ENCODE peak calls at places on chromosomes 6 and 20, in nine cellular contexts. One of them, this sample, is unnamed.
A peak's percentile ranks its signal among the peaks of the same experiment; 100 is the strongest.

GRCh38 chr20:57540889-57541288 is 15.9 kb upstream of the CTCFL start:
- DNase-seq in fibroblast of lung: no peak
- DNase-seq in SJSA1: no peak
- DNase-seq in psoas muscle: no peak
- DNase-seq in ascending aorta: no peak
- DNase-seq in left ventricle myocardium inferior: no peak
- DNase-seq in pancreas: no peak
- DNase-seq in GM23248: no peak
- DNase-seq in cardiac muscle cell: no peak
- DNase-seq in this sample: no peak

GRCh38 chr6:166946125-166946524 is 10.2 kb downstream of the RNASET2 start:
- DNase-seq in ascending aorta: no peak
- DNase-seq in pancreas: no peak
- DNase-seq in cardiac muscle cell: no peak
- DNase-seq in left ventricle myocardium inferior: no peak
- DNase-seq in SJSA1: no peak
- DNase-seq in psoas muscle: no peak
- DNase-seq in fibroblast of lung: no peak
- DNase-seq in GM23248: no peak
- DNase-seq in this sample: no peak

GRCh38 chr20:34791289-34792020 is 34.0 kb downstream of the NCOA6 start:
- DNase-seq in ascending aorta: peak; percentile 68
- DNase-seq in GM23248: peak; percentile 75
- DNase-seq in fibroblast of lung: peak; percentile 93
- DNase-seq in SJSA1: peak; percentile 54
- DNase-seq in left ventricle myocardium inferior: no peak
- DNase-seq in psoas muscle: no peak
- DNase-seq in pancreas: no peak
- DNase-seq in cardiac muscle cell: no peak
- DNase-seq in this sample: no peak

GRCh38 chr6:22770042-22770441 is 200.7 kb downstream of the HDGFL1 start:
- DNase-seq in GM23248: no peak
- DNase-seq in left ventricle myocardium inferior: no peak
- DNase-seq in cardiac muscle cell: no peak
- DNase-seq in psoas muscle: no peak
- DNase-seq in ascending aorta: no peak
- DNase-seq in fibroblast of lung: no peak
- DNase-seq in SJSA1: no peak
- DNase-seq in pancreas: no peak
- DNase-seq in this sample: no peak

GRCh38 chr20:37359836-37360235 is 13.9 kb downstream of the SRC start:
- DNase-seq in left ventricle myocardium inferior: no peak
- DNase-seq in pancreas: no peak
- DNase-seq in GM23248: no peak
- DNase-seq in fibroblast of lung: no peak
- DNase-seq in SJSA1: no peak
- DNase-seq in cardiac muscle cell: no peak
- DNase-seq in psoas muscle: no peak
- DNase-seq in ascending aorta: no peak
- DNase-seq in this sample: no peak

GRCh38 chr6:37965964-37966676 is 146.6 kb downstream of the ZFAND3 start:
- DNase-seq in psoas muscle: no peak
- DNase-seq in SJSA1: peak; percentile 68
- DNase-seq in fibroblast of lung: no peak
- DNase-seq in GM23248: peak; percentile 74
- DNase-seq in cardiac muscle cell: no peak
- DNase-seq in pancreas: no peak
- DNase-seq in ascending aorta: no peak
- DNase-seq in left ventricle myocardium inferior: no peak
- DNase-seq in this sample: no peak

GRCh38 chr6:132798820-132799538 is 542 bp upstream of the SLC18B1 start:
- DNase-seq in SJSA1: peak; percentile 61
- DNase-seq in ascending aorta: peak; percentile 75
- DNase-seq in left ventricle myocardium inferior: peak; percentile 70
- DNase-seq in cardiac muscle cell: peak; percentile 78
- DNase-seq in pancreas: peak; percentile 83
- DNase-seq in fibroblast of lung: peak; percentile 72
- DNase-seq in psoas muscle: peak; percentile 50
- DNase-seq in GM23248: peak; percentile 80
- DNase-seq in this sample: peak; percentile 80

GRCh38 chr6:11042750-11043551 is 1.2 kb downstream of the ELOVL2 start:
- DNase-seq in SJSA1: no peak
- DNase-seq in pancreas: no peak
- DNase-seq in psoas muscle: no peak
- DNase-seq in fibroblast of lung: peak; percentile 19
- DNase-seq in ascending aorta: no peak
- DNase-seq in GM23248: no peak
- DNase-seq in left ventricle myocardium inferior: no peak
- DNase-seq in cardiac muscle cell: no peak
- DNase-seq in this sample: no peak

GRCh38 chr6:111668410-111668809 is 62.7 kb upstream of the TRAF3IP2 start:
- DNase-seq in ascending aorta: no peak
- DNase-seq in cardiac muscle cell: no peak
- DNase-seq in left ventricle myocardium inferior: no peak
- DNase-seq in pancreas: no peak
- DNase-seq in psoas muscle: no peak
- DNase-seq in SJSA1: no peak
- DNase-seq in fibroblast of lung: no peak
- DNase-seq in GM23248: peak; percentile 31
- DNase-seq in this sample: no peak

GRCh38 chr6:84417261-84417660 is 189.8 kb upstream of the CEP162 start:
- DNase-seq in SJSA1: peak; percentile 67
- DNase-seq in cardiac muscle cell: no peak
- DNase-seq in GM23248: peak; percentile 60
- DNase-seq in pancreas: no peak
- DNase-seq in left ventricle myocardium inferior: no peak
- DNase-seq in ascending aorta: no peak
- DNase-seq in fibroblast of lung: peak; percentile 93
- DNase-seq in psoas muscle: no peak
- DNase-seq in this sample: no peak

GRCh38 chr20:46406986-46407670 is 713 bp upstream of the ELMO2 start:
- DNase-seq in GM23248: peak; percentile 70
- DNase-seq in fibroblast of lung: no peak
- DNase-seq in cardiac muscle cell: peak; percentile 21
- DNase-seq in psoas muscle: peak; percentile 82
- DNase-seq in SJSA1: no peak
- DNase-seq in left ventricle myocardium inferior: peak; percentile 69
- DNase-seq in ascending aorta: peak; percentile 78
- DNase-seq in pancreas: peak; percentile 98
- DNase-seq in this sample: peak; percentile 61

GRCh38 chr6:104940881-104941693 is 15.8 kb upstream of the LIN28B start:
- DNase-seq in GM23248: peak; percentile 66
- DNase-seq in pancreas: peak; percentile 57
- DNase-seq in left ventricle myocardium inferior: no peak
- DNase-seq in fibroblast of lung: peak; percentile 44
- DNase-seq in psoas muscle: peak; percentile 32
- DNase-seq in cardiac muscle cell: peak; percentile 88
- DNase-seq in SJSA1: peak; percentile 6
- DNase-seq in ascending aorta: no peak
- DNase-seq in this sample: no peak

GRCh38 chr20:50360921-50361320 is 149.3 kb upstream of the PTPN1 start:
- DNase-seq in pancreas: no peak
- DNase-seq in cardiac muscle cell: no peak
- DNase-seq in left ventricle myocardium inferior: no peak
- DNase-seq in ascending aorta: no peak
- DNase-seq in psoas muscle: no peak
- DNase-seq in GM23248: no peak
- DNase-seq in SJSA1: no peak
- DNase-seq in fibroblast of lung: no peak
- DNase-seq in this sample: no peak

GRCh38 chr6:167049275-167049674 is 50.1 kb downstream of the CEP43 start:
- DNase-seq in cardiac muscle cell: no peak
- DNase-seq in SJSA1: no peak
- DNase-seq in GM23248: no peak
- DNase-seq in psoas muscle: no peak
- DNase-seq in pancreas: no peak
- DNase-seq in left ventricle myocardium inferior: no peak
- DNase-seq in ascending aorta: no peak
- DNase-seq in fibroblast of lung: no peak
- DNase-seq in this sample: no peak

GRCh38 chr6:135116566-135116965 is 61.9 kb upstream of the HBS1L start:
- DNase-seq in fibroblast of lung: no peak
- DNase-seq in left ventricle myocardium inferior: no peak
- DNase-seq in ascending aorta: no peak
- DNase-seq in cardiac muscle cell: no peak
- DNase-seq in psoas muscle: no peak
- DNase-seq in GM23248: no peak
- DNase-seq in SJSA1: no peak
- DNase-seq in pancreas: no peak
- DNase-seq in this sample: no peak

GRCh38 chr6:138489846-138490245 is 9.4 kb downstream of the NHSL1 start:
- DNase-seq in GM23248: no peak
- DNase-seq in fibroblast of lung: no peak
- DNase-seq in ascending aorta: no peak
- DNase-seq in pancreas: no peak
- DNase-seq in cardiac muscle cell: no peak
- DNase-seq in psoas muscle: no peak
- DNase-seq in left ventricle myocardium inferior: no peak
- DNase-seq in SJSA1: no peak
- DNase-seq in this sample: no peak

GRCh38 chr6:138486249-138487121 is 12.8 kb downstream of the NHSL1 start:
- DNase-seq in fibroblast of lung: no peak
- DNase-seq in SJSA1: no peak
- DNase-seq in cardiac muscle cell: no peak
- DNase-seq in GM23248: no peak
- DNase-seq in left ventricle myocardium inferior: no peak
- DNase-seq in pancreas: no peak
- DNase-seq in ascending aorta: no peak
- DNase-seq in psoas muscle: no peak
- DNase-seq in this sample: no peak

GRCh38 chr6:138485586-138486248 is 13.6 kb downstream of the NHSL1 start:
- DNase-seq in psoas muscle: no peak
- DNase-seq in ascending aorta: no peak
- DNase-seq in GM23248: no peak
- DNase-seq in SJSA1: no peak
- DNase-seq in left ventricle myocardium inferior: no peak
- DNase-seq in fibroblast of lung: no peak
- DNase-seq in cardiac muscle cell: no peak
- DNase-seq in pancreas: no peak
- DNase-seq in this sample: no peak

GRCh38 chr6:138485005-138485545 is 14.2 kb downstream of the NHSL1 start:
- DNase-seq in cardiac muscle cell: no peak
- DNase-seq in psoas muscle: no peak
- DNase-seq in fibroblast of lung: peak; percentile 30
- DNase-seq in ascending aorta: no peak
- DNase-seq in pancreas: no peak
- DNase-seq in left ventricle myocardium inferior: no peak
- DNase-seq in SJSA1: peak; percentile 26
- DNase-seq in GM23248: peak; percentile 30
- DNase-seq in this sample: no peak

GRCh38 chr6:138487122-138487604 is 12.1 kb downstream of the NHSL1 start:
- DNase-seq in psoas muscle: no peak
- DNase-seq in cardiac muscle cell: no peak
- DNase-seq in left ventricle myocardium inferior: no peak
- DNase-seq in fibroblast of lung: no peak
- DNase-seq in SJSA1: no peak
- DNase-seq in GM23248: no peak
- DNase-seq in pancreas: no peak
- DNase-seq in ascending aorta: no peak
- DNase-seq in this sample: no peak
- H3K4me1 ChIP-seq in psoas muscle: no peaks in the 10 kb centered on the region
- H3K4me1 ChIP-seq in cardiac muscle cell: no peaks in the 10 kb centered on the region
- H3K4me1 ChIP-seq in left ventricle myocardium inferior: peaks cover 69% of the 10 kb centered on the region
- H3K4me1 ChIP-seq in fibroblast of lung: no peaks in the 10 kb centered on the region
- H3K4me1 ChIP-seq in SJSA1: peaks cover 12% of the 10 kb centered on the region
- H3K4me1 ChIP-seq in GM23248: no peaks in the 10 kb centered on the region
- H3K4me1 ChIP-seq in pancreas: no peaks in the 10 kb centered on the region
- H3K4me1 ChIP-seq in ascending aorta: no peaks in the 10 kb centered on the region
- H3K4me1 ChIP-seq in this sample: no peaks in the 10 kb centered on the region

DNA sequence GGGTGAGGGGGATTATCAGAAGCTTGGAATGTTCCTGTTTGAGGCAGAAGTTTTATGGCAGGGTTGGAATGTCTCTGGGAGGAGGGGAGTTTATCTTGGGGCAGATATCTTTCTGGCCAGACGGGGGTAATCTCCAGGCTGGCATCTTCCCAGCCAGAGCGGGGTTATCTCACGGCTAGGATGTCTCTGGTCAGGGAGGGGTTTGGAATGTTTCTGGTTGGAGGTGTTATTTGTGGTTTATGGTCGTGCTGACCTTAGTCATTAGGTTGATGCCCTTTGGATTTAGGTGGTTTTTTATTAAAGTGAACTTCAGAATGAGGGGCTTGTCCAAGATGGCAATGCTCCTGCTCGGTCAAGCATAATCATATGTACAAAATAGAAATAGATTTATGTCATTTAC is 14.8 kb downstream of the PGK2 start:
- DNase-seq in SJSA1: no peak
- DNase-seq in pancreas: no peak
- DNase-seq in cardiac muscle cell: no peak
- DNase-seq in GM23248: no peak
- DNase-seq in ascending aorta: no peak
- DNase-seq in psoas muscle: no peak
- DNase-seq in left ventricle myocardium inferior: no peak
- DNase-seq in fibroblast of lung: no peak
- DNase-seq in this sample: no peak
- H3K27ac ChIP-seq in SJSA1: no peak overlapping the region
- H3K27ac ChIP-seq in pancreas: no peak overlapping the region
- H3K27ac ChIP-seq in cardiac muscle cell: no peak overlapping the region
- H3K27ac ChIP-seq in GM23248: no peak overlapping the region
- H3K27ac ChIP-seq in ascending aorta: no peak overlapping the region
- H3K27ac ChIP-seq in psoas muscle: no peak overlapping the region
- H3K27ac ChIP-seq in left ventricle myocardium inferior: no peak overlapping the region
- H3K27ac ChIP-seq in fibroblast of lung: no peak overlapping the region
- H3K27ac ChIP-seq in this sample: no peak overlapping the region

GRCh38 chr20:63775096-63775978 is 35.8 kb downstream of the SLC2A4RG start:
- DNase-seq in fibroblast of lung: peak; percentile 31
- DNase-seq in left ventricle myocardium inferior: no peak
- DNase-seq in SJSA1: no peak
- DNase-seq in ascending aorta: no peak
- DNase-seq in GM23248: peak; percentile 62
- DNase-seq in cardiac muscle cell: peak; percentile 95
- DNase-seq in pancreas: no peak
- DNase-seq in psoas muscle: peak; percentile 59
- DNase-seq in this sample: peak; percentile 58
- H3K4me3 ChIP-seq in fibroblast of lung: no peak overlapping the region
- H3K4me3 ChIP-seq in left ventricle myocardium inferior: peak overlapping the region; percentile 15
- H3K4me3 ChIP-seq in SJSA1: no peak overlapping the region
- H3K4me3 ChIP-seq in ascending aorta: peak overlapping the region; percentile 56
- H3K4me3 ChIP-seq in GM23248: peak overlapping the region; percentile 59
- H3K4me3 ChIP-seq in cardiac muscle cell: no peak overlapping the region
- H3K4me3 ChIP-seq in pancreas: no peak overlapping the region
- H3K4me3 ChIP-seq in psoas muscle: peak overlapping the region; percentile 54
- H3K4me3 ChIP-seq in this sample: no peak overlapping the region

DNA sequence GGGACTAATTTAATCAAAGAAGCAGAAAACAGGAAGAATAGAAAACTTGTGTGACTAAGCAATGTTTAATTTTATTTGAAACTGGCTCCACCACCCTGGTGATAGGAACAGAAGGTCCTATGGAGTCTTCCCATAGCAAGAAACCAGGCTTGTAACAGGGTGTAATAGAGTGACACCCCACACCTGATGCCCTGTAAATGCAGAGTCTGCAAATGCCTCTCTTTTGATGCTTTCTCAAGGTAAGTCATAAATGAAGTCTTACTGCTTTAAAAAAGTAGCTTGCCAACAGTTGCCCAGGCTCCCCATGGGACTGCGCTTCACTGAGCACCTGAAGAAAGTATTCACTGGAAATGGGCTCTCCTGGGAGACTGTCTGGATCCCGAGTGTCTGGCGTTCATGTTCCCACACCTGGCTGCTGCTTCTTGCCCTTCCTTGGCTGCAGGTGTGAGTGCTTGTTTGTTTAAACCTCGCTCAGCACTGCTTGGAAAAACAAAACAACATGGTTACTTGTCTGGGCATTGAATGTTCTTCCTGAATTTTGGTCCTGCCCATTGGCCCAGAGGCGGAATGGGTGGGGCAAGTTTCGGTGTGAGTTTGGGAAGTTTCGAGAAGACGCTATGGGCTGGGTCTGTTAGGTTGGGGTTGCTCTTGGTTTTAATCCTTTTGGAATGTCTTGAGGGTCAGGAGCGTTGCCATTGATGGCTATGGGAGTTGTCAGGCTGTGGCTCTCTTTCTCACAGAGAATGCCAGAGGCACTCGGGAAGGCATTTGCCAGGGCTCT is 134.7 kb downstream of the LRRC1 start:
- DNase-seq in GM23248: no peak
- DNase-seq in SJSA1: no peak
- DNase-seq in left ventricle myocardium inferior: no peak
- DNase-seq in psoas muscle: no peak
- DNase-seq in ascending aorta: no peak
- DNase-seq in cardiac muscle cell: no peak
- DNase-seq in pancreas: no peak
- DNase-seq in fibroblast of lung: peak; percentile 48
- DNase-seq in this sample: no peak
- H3K4me1 ChIP-seq in GM23248: peaks cover 11% of the 10 kb centered on the region
- H3K4me1 ChIP-seq in SJSA1: peaks cover 19% of the 10 kb centered on the region
- H3K4me1 ChIP-seq in left ventricle myocardium inferior: peaks cover 39% of the 10 kb centered on the region
- H3K4me1 ChIP-seq in psoas muscle: no peaks in the 10 kb centered on the region
- H3K4me1 ChIP-seq in ascending aorta: peaks cover 5% of the 10 kb centered on the region
- H3K4me1 ChIP-seq in cardiac muscle cell: peaks cover 4% of the 10 kb centered on the region
- H3K4me1 ChIP-seq in pancreas: peaks cover 5% of the 10 kb centered on the region
- H3K4me1 ChIP-seq in fibroblast of lung: peaks cover 2% of the 10 kb centered on the region
- H3K4me1 ChIP-seq in this sample: no peaks in the 10 kb centered on the region

This sample was measured in CD8-positive, alpha-beta memory T cell.